ENCODE peak calls at places on chromosomes 16 and 17, in ten cellular contexts. R is pancreas, O is sigmoid colon, J is dorsolateral prefrontal cortex, W is colonic mucosa, E is OCI-LY7, D is uterus, L is cardiac muscle cell, U is left lung, F is body of pancreas. M is an unnamed sample.

GRCh38 chr17:72030067-72030899 is 90.5 kb upstream of the SOX9 start:
- DNase-seq in W (peak), E (peak), R (peak), D (peak), J (peak), L (peak), U (no peak), F (peak), O (no peak), M (no peak)

GRCh38 chr17:57215317-57215716 is 41.0 kb upstream of the MSI2 start:
- DNase-seq in U (no peak), F (no peak), E (no peak), L (no peak), J (no peak), D (no peak), W (no peak), R (no peak), O (no peak), M (peak)

GRCh38 chr16:57167951-57168350 is 17.9 kb downstream of the PSME3IP1 start:
- DNase-seq in U (no peak), D (no peak), O (peak), L (peak), E (peak), R (no peak), F (no peak), W (no peak), J (no peak), M (no peak)

GRCh38 chr17:4900231-4901107 is 1.1 kb downstream of the C17orf107 start:
- DNase-seq in R (peak), O (no peak), D (no peak), J (no peak), E (peak), L (no peak), W (peak), F (peak), U (peak), M (no peak)

GRCh38 chr16:25110392-25110947 is 1.1 kb upstream of the LCMT1 start:
- DNase-seq in E (peak), W (no peak), D (no peak), J (no peak), O (no peak), U (no peak), R (no peak), F (no peak), L (no peak), M (no peak)

GRCh38 chr17:7499161-7499560 is 15.0 kb downstream of the POLR2A start:
- DNase-seq in O (no peak), J (no peak), R (no peak), D (no peak), E (no peak), L (no peak), W (no peak), U (no peak), F (no peak), M (no peak)

GRCh38 chr17:9467518-9467917 is 108.1 kb downstream of the STX8 start:
- DNase-seq in E (no peak), W (no peak), J (no peak), O (no peak), R (no peak), D (no peak), U (no peak), L (peak), F (no peak), M (no peak)

GRCh38 chr16:11673091-11674000 is 5.1 kb downstream of the SNN start:
- DNase-seq in D (no peak), J (no peak), L (no peak), F (no peak), R (peak), E (no peak), W (no peak), O (no peak), U (no peak), M (no peak)

GRCh38 chr17:27157297-27157696 is 136.6 kb upstream of the WSB1 start:
- DNase-seq in J (no peak), L (no peak), U (no peak), W (no peak), E (no peak), R (no peak), F (no peak), O (no peak), D (no peak), M (no peak)

GRCh38 chr16:49378238-49378637 is 4.6 kb downstream of the C16orf78 start:
- DNase-seq in W (no peak), D (no peak), U (no peak), O (no peak), J (no peak), L (no peak), E (no peak), R (no peak), F (no peak), M (no peak)

GRCh38 chr17:73462830-73463229 is 151.0 kb upstream of the CDC42EP4 start:
- DNase-seq in J (no peak), R (no peak), E (no peak), L (peak), U (no peak), W (no peak), D (no peak), F (no peak), O (no peak), M (no peak)

GRCh38 chr17:40190197-40191021 is 13.1 kb downstream of the RAPGEFL1 start:
- DNase-seq in J (no peak), D (no peak), F (no peak), E (peak), R (no peak), U (no peak), L (peak), W (no peak), O (no peak), M (no peak)

GRCh38 chr17:76032073-76032779 is 5.1 kb upstream of the EVPL start:
- DNase-seq in E (no peak), U (no peak), F (peak), D (no peak), L (no peak), J (no peak), O (no peak), W (no peak), R (peak), M (no peak)
- TF ChIP-seq CTCF in E (peak), U (no peak), F (no peak), D (no peak), L (no peak), J (no peak), O (peak), W (no peak), R (no peak), M (no peak)

GRCh38 chr17:46818929-46819859 is 702 bp upstream of the WNT3 start:
- DNase-seq in J (no peak), L (no peak), U (no peak), E (no peak), R (no peak), F (no peak), O (no peak), W (no peak), D (no peak), M (no peak)
- H3K4me3 ChIP-seq in J (peak), L (peak), U (peak), E (peak), R (peak), F (no peak), O (peak), W (peak), D (no peak), M (no peak)

GRCh38 chr17:2235792-2236365 is 67.7 kb downstream of the SMG6 start:
- DNase-seq in R (no peak), E (peak), U (no peak), W (no peak), J (no peak), L (no peak), D (no peak), F (peak), O (peak), M (no peak)
- TF ChIP-seq CTCF in R (no peak), E (no peak), U (no peak), W (no peak), J (no peak), L (no peak), D (no peak), F (no peak), O (no peak), M (no peak)

GRCh38 chr17:1592751-1593629 is 30.4 kb upstream of the PITPNA start:
- DNase-seq in F (no peak), O (no peak), E (peak), L (no peak), W (peak), D (no peak), J (no peak), R (no peak), U (no peak), M (no peak)
- H3K4me3 ChIP-seq in F (no peak), O (no peak), E (peak), L (no peak), W (no peak), D (no peak), J (no peak), R (no peak), U (no peak), M (no peak)

GRCh38 chr17:63116228-63116627 is 150.2 kb downstream of the TANC2 start:
- DNase-seq in W (no peak), L (peak), R (no peak), O (no peak), J (no peak), E (no peak), U (no peak), F (no peak), D (no peak), M (no peak)
- TF ChIP-seq CTCF in W (no peak), L (peak), R (no peak), O (no peak), J (no peak), E (no peak), U (no peak), F (no peak), D (no peak), M (no peak)

GRCh38 chr17:48013876-48014602 is 23.6 kb downstream of the COPZ2 start:
- DNase-seq in U (no peak), F (no peak), E (no peak), L (no peak), J (no peak), D (no peak), R (no peak), O (no peak), W (no peak), M (no peak)
- H3K4me3 ChIP-seq in U (no peak), F (no peak), E (no peak), L (no peak), J (no peak), D (no peak), R (no peak), O (no peak), W (no peak), M (no peak)